ENCODE peak calls at places on chromosome 10, in eight cellular contexts. One of them, this sample, is unnamed.

GRCh38 chr10:127618797-127619196 is 69.7 kb downstream of the NPS start:
- DNase-seq in GM12878: no peak
- DNase-seq in CD4-positive, alpha-beta memory T cell: no peak
- DNase-seq in cardiac muscle cell: no peak
- DNase-seq in SJSA1: no peak
- DNase-seq in HCT116: no peak
- DNase-seq in lower lobe of right lung: no peak
- DNase-seq in A549: no peak
- DNase-seq in this sample: no peak

GRCh38 chr10:120582753-120583152 is 125.7 kb downstream of the PLPP4 start:
- DNase-seq in GM12878: no peak
- DNase-seq in CD4-positive, alpha-beta memory T cell: no peak
- DNase-seq in cardiac muscle cell: no peak
- DNase-seq in SJSA1: peak
- DNase-seq in HCT116: no peak
- DNase-seq in lower lobe of right lung: no peak
- DNase-seq in A549: no peak
- DNase-seq in this sample: no peak

GRCh38 chr10:131477457-131478205 is 166.1 kb upstream of the TCERG1L start:
- DNase-seq in GM12878: no peak
- DNase-seq in CD4-positive, alpha-beta memory T cell: no peak
- DNase-seq in cardiac muscle cell: no peak
- DNase-seq in SJSA1: no peak
- DNase-seq in HCT116: no peak
- DNase-seq in lower lobe of right lung: no peak
- DNase-seq in A549: no peak
- DNase-seq in this sample: no peak

GRCh38 chr10:29691564-29692064 is 56.8 kb upstream of the SVIL start:
- DNase-seq in GM12878: no peak
- DNase-seq in CD4-positive, alpha-beta memory T cell: no peak
- DNase-seq in cardiac muscle cell: no peak
- DNase-seq in SJSA1: no peak
- DNase-seq in HCT116: no peak
- DNase-seq in lower lobe of right lung: no peak
- DNase-seq in A549: no peak
- DNase-seq in this sample: peak

GRCh38 chr10:23742368-23742767 is 303.5 kb downstream of the OTUD1 start:
- DNase-seq in GM12878: peak
- DNase-seq in CD4-positive, alpha-beta memory T cell: no peak
- DNase-seq in cardiac muscle cell: no peak
- DNase-seq in SJSA1: no peak
- DNase-seq in HCT116: no peak
- DNase-seq in lower lobe of right lung: no peak
- DNase-seq in A549: no peak
- DNase-seq in this sample: no peak

GRCh38 chr10:106175760-106176377 is 988.6 kb downstream of the SORCS1 start:
- DNase-seq in GM12878: no peak
- DNase-seq in CD4-positive, alpha-beta memory T cell: no peak
- DNase-seq in cardiac muscle cell: peak
- DNase-seq in SJSA1: no peak
- DNase-seq in HCT116: no peak
- DNase-seq in lower lobe of right lung: no peak
- DNase-seq in A549: no peak
- DNase-seq in this sample: no peak

GRCh38 chr10:28177944-28178637 is 124.8 kb downstream of the MPP7 start:
- DNase-seq in GM12878: no peak
- DNase-seq in CD4-positive, alpha-beta memory T cell: peak
- DNase-seq in cardiac muscle cell: no peak
- DNase-seq in SJSA1: no peak
- DNase-seq in HCT116: no peak
- DNase-seq in lower lobe of right lung: no peak
- DNase-seq in A549: no peak
- DNase-seq in this sample: no peak

GRCh38 chr10:24958701-24959392 is 6.4 kb upstream of the PRTFDC1 start:
- DNase-seq in GM12878: no peak
- DNase-seq in CD4-positive, alpha-beta memory T cell: no peak
- DNase-seq in cardiac muscle cell: no peak
- DNase-seq in SJSA1: no peak
- DNase-seq in HCT116: no peak
- DNase-seq in lower lobe of right lung: no peak
- DNase-seq in A549: no peak
- DNase-seq in this sample: no peak

GRCh38 chr10:45058580-45058979 is 57.9 kb downstream of the ZNF22 start:
- DNase-seq in GM12878: no peak
- DNase-seq in CD4-positive, alpha-beta memory T cell: no peak
- DNase-seq in cardiac muscle cell: no peak
- DNase-seq in SJSA1: no peak
- DNase-seq in HCT116: no peak
- DNase-seq in lower lobe of right lung: no peak
- DNase-seq in A549: no peak
- DNase-seq in this sample: no peak

GRCh38 chr10:7302393-7303054 is 108.3 kb downstream of the SFMBT2 start:
- DNase-seq in GM12878: no peak
- DNase-seq in CD4-positive, alpha-beta memory T cell: no peak
- DNase-seq in cardiac muscle cell: no peak
- DNase-seq in SJSA1: no peak
- DNase-seq in HCT116: no peak
- DNase-seq in lower lobe of right lung: no peak
- DNase-seq in A549: no peak
- DNase-seq in this sample: peak

GRCh38 chr10:57664815-57665214 is 602.9 kb downstream of the IPMK start:
- DNase-seq in GM12878: no peak
- DNase-seq in CD4-positive, alpha-beta memory T cell: no peak
- DNase-seq in cardiac muscle cell: no peak
- DNase-seq in SJSA1: no peak
- DNase-seq in HCT116: no peak
- DNase-seq in lower lobe of right lung: no peak
- DNase-seq in A549: no peak
- DNase-seq in this sample: no peak

GRCh38 chr10:26781797-26782196 is 79.0 kb downstream of the ABI1 start:
- DNase-seq in GM12878: no peak
- DNase-seq in CD4-positive, alpha-beta memory T cell: no peak
- DNase-seq in cardiac muscle cell: no peak
- DNase-seq in SJSA1: no peak
- DNase-seq in HCT116: no peak
- DNase-seq in lower lobe of right lung: no peak
- DNase-seq in A549: no peak
- DNase-seq in this sample: peak

GRCh38 chr10:62885656-62886461 is 69.7 kb upstream of the EGR2 start:
- DNase-seq in GM12878: no peak
- DNase-seq in CD4-positive, alpha-beta memory T cell: no peak
- DNase-seq in cardiac muscle cell: peak
- DNase-seq in SJSA1: no peak
- DNase-seq in HCT116: no peak
- DNase-seq in lower lobe of right lung: no peak
- DNase-seq in A549: peak
- DNase-seq in this sample: no peak

GRCh38 chr10:101267336-101267735 is 38.1 kb upstream of the LBX1 start:
- DNase-seq in GM12878: no peak
- DNase-seq in CD4-positive, alpha-beta memory T cell: no peak
- DNase-seq in cardiac muscle cell: no peak
- DNase-seq in SJSA1: no peak
- DNase-seq in HCT116: no peak
- DNase-seq in lower lobe of right lung: no peak
- DNase-seq in A549: no peak
- DNase-seq in this sample: no peak

GRCh38 chr10:49575489-49576072 is 34.5 kb upstream of the SLC18A3 start:
- DNase-seq in GM12878: no peak
- DNase-seq in CD4-positive, alpha-beta memory T cell: no peak
- DNase-seq in cardiac muscle cell: no peak
- DNase-seq in SJSA1: no peak
- DNase-seq in HCT116: no peak
- DNase-seq in lower lobe of right lung: no peak
- DNase-seq in A549: no peak
- DNase-seq in this sample: no peak

GRCh38 chr10:127405221-127405620 is 143.9 kb upstream of the NPS start:
- DNase-seq in GM12878: no peak
- DNase-seq in CD4-positive, alpha-beta memory T cell: no peak
- DNase-seq in cardiac muscle cell: no peak
- DNase-seq in SJSA1: no peak
- DNase-seq in HCT116: no peak
- DNase-seq in lower lobe of right lung: no peak
- DNase-seq in A549: no peak
- DNase-seq in this sample: no peak

GRCh38 chr10:24513155-24513554 is 210.5 kb downstream of the ARHGAP21 start:
- DNase-seq in GM12878: no peak
- DNase-seq in CD4-positive, alpha-beta memory T cell: no peak
- DNase-seq in cardiac muscle cell: no peak
- DNase-seq in SJSA1: no peak
- DNase-seq in HCT116: no peak
- DNase-seq in lower lobe of right lung: no peak
- DNase-seq in A549: no peak
- DNase-seq in this sample: no peak

DNA sequence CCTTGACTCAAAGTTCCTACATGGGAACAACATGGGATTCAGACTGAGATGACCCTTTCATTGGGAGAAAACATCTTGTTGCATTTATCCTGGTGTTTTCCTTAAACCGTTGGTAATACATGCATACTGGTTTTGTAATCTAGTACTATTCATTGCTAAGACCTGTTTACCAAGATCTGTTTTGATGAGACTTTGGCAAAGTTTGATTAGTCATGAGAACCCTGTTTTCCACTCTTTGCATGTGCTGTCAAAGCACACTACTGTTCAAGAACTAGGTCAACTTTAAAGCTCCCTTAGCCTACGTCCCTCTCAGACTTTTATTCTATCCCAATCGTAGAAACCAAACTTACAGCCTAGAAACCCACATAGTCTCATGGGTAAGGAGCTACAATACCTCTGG is 650.9 kb downstream of the GATA3 start:
- DNase-seq in GM12878: no peak
- DNase-seq in CD4-positive, alpha-beta memory T cell: no peak
- DNase-seq in cardiac muscle cell: no peak
- DNase-seq in SJSA1: no peak
- DNase-seq in HCT116: no peak
- DNase-seq in lower lobe of right lung: no peak
- DNase-seq in A549: no peak
- DNase-seq in this sample: no peak
- H3K27ac ChIP-seq in GM12878: no peak
- H3K27ac ChIP-seq in CD4-positive, alpha-beta memory T cell: no peak
- H3K27ac ChIP-seq in cardiac muscle cell: no peak
- H3K27ac ChIP-seq in SJSA1: no peak
- H3K27ac ChIP-seq in HCT116: no peak
- H3K27ac ChIP-seq in lower lobe of right lung: no peak
- H3K27ac ChIP-seq in A549: no peak
- H3K27ac ChIP-seq in this sample: no peak

GRCh38 chr10:48444266-48444665 is 137.8 kb downstream of the MAPK8 start:
- DNase-seq in GM12878: no peak
- DNase-seq in CD4-positive, alpha-beta memory T cell: no peak
- DNase-seq in cardiac muscle cell: peak
- DNase-seq in SJSA1: no peak
- DNase-seq in HCT116: peak
- DNase-seq in lower lobe of right lung: no peak
- DNase-seq in A549: no peak
- DNase-seq in this sample: peak

GRCh38 chr10:48442090-48442808 is 135.8 kb downstream of the MAPK8 start:
- DNase-seq in GM12878: no peak
- DNase-seq in CD4-positive, alpha-beta memory T cell: no peak
- DNase-seq in cardiac muscle cell: no peak
- DNase-seq in SJSA1: no peak
- DNase-seq in HCT116: no peak
- DNase-seq in lower lobe of right lung: no peak
- DNase-seq in A549: no peak
- DNase-seq in this sample: no peak

GRCh38 chr10:48444861-48445841 is 138.7 kb downstream of the MAPK8 start:
- DNase-seq in GM12878: no peak
- DNase-seq in CD4-positive, alpha-beta memory T cell: no peak
- DNase-seq in cardiac muscle cell: peak
- DNase-seq in SJSA1: no peak
- DNase-seq in HCT116: no peak
- DNase-seq in lower lobe of right lung: no peak
- DNase-seq in A549: no peak
- DNase-seq in this sample: no peak

GRCh38 chr10:48440771-48441170 is 134.3 kb downstream of the MAPK8 start:
- DNase-seq in GM12878: no peak
- DNase-seq in CD4-positive, alpha-beta memory T cell: no peak
- DNase-seq in cardiac muscle cell: no peak
- DNase-seq in SJSA1: no peak
- DNase-seq in HCT116: no peak
- DNase-seq in lower lobe of right lung: no peak
- DNase-seq in A549: no peak
- DNase-seq in this sample: no peak

GRCh38 chr10:48442809-48443177 is 136.3 kb downstream of the MAPK8 start:
- DNase-seq in GM12878: no peak
- DNase-seq in CD4-positive, alpha-beta memory T cell: no peak
- DNase-seq in cardiac muscle cell: no peak
- DNase-seq in SJSA1: no peak
- DNase-seq in HCT116: no peak
- DNase-seq in lower lobe of right lung: no peak
- DNase-seq in A549: no peak
- DNase-seq in this sample: no peak
- H3K27ac ChIP-seq in GM12878: no peak
- H3K27ac ChIP-seq in CD4-positive, alpha-beta memory T cell: no peak
- H3K27ac ChIP-seq in cardiac muscle cell: no peak
- H3K27ac ChIP-seq in SJSA1: no peak
- H3K27ac ChIP-seq in HCT116: no peak
- H3K27ac ChIP-seq in lower lobe of right lung: no peak
- H3K27ac ChIP-seq in A549: no peak
- H3K27ac ChIP-seq in this sample: no peak

DNA sequence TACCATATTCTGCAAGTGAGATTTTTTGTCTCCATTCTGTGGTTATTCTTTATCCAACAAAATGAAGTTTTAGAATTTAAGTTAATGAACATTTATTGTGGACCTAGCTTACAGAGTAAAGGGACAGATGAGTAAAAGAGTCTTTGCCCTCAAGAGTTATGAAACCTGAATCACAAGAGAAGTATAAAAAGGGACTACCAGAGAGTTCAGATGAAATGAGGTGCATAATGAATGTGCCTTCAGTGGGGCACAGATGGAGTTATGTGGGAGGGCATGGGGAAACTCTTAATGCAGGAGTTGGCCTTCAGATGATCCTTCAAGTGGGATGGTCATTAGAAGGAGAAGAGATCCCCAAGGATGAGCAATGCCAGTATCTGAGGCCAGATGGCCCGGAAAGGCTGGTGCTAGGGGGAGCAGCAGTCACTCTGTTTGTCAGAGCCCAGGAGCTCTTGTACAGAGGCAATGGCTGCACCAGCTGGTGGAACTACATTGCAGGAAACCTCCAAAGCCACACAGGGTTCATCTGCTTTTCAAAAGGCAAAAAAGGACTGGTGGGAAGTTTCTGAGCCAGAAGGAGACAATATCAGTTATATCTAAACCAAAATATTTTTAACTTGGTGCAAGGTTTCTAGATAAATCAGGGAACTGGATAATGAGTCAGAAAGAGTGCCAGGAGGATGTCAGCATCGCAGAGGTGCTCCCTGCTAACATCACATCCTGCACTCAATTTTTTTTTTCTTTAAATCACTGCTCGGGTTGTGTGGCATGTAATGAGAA is 162.0 kb downstream of the KLF6 start:
- DNase-seq in GM12878: peak
- DNase-seq in CD4-positive, alpha-beta memory T cell: no peak
- DNase-seq in cardiac muscle cell: no peak
- DNase-seq in SJSA1: no peak
- DNase-seq in HCT116: no peak
- DNase-seq in lower lobe of right lung: no peak
- DNase-seq in A549: no peak
- DNase-seq in this sample: no peak
- H3K27ac ChIP-seq in GM12878: peak
- H3K27ac ChIP-seq in CD4-positive, alpha-beta memory T cell: no peak
- H3K27ac ChIP-seq in cardiac muscle cell: no peak
- H3K27ac ChIP-seq in SJSA1: peak
- H3K27ac ChIP-seq in HCT116: no peak
- H3K27ac ChIP-seq in lower lobe of right lung: peak
- H3K27ac ChIP-seq in A549: no peak
- H3K27ac ChIP-seq in this sample: peak

GRCh38 chr10:119252051-119252465 is 44.7 kb downstream of the GRK5 start:
- DNase-seq in GM12878: no peak
- DNase-seq in CD4-positive, alpha-beta memory T cell: no peak
- DNase-seq in cardiac muscle cell: peak
- DNase-seq in SJSA1: no peak
- DNase-seq in HCT116: no peak
- DNase-seq in lower lobe of right lung: no peak
- DNase-seq in A549: no peak
- DNase-seq in this sample: no peak
- H3K27ac ChIP-seq in GM12878: no peak
- H3K27ac ChIP-seq in CD4-positive, alpha-beta memory T cell: no peak
- H3K27ac ChIP-seq in cardiac muscle cell: peak
- H3K27ac ChIP-seq in SJSA1: peak
- H3K27ac ChIP-seq in HCT116: no peak
- H3K27ac ChIP-seq in lower lobe of right lung: peak
- H3K27ac ChIP-seq in A549: peak
- H3K27ac ChIP-seq in this sample: no peak

This sample was measured in foreskin keratinocyte.